ENCODE peak calls at places on chromosomes 2 and 18, in ten cellular contexts. One of them, this sample, is unnamed.

GRCh38 chr2:142989276-142990204 is 112.1 kb downstream of the KYNU start:
- DNase-seq in mesenchymal stem cell: peak; percentile 77
- DNase-seq in A673: peak; percentile 73
- DNase-seq in tibial artery: no peak
- DNase-seq in heart right ventricle: no peak
- DNase-seq in ascending aorta: no peak
- DNase-seq in CD4-positive, alpha-beta memory T cell: no peak
- DNase-seq in ovary: no peak
- DNase-seq in upper lobe of right lung: no peak
- DNase-seq in Peyer's patch: no peak
- DNase-seq in this sample: peak; percentile 45

GRCh38 chr2:21452678-21453077 is 328.9 kb downstream of the TDRD15 start:
- DNase-seq in mesenchymal stem cell: peak; percentile 37
- DNase-seq in A673: no peak
- DNase-seq in tibial artery: no peak
- DNase-seq in heart right ventricle: no peak
- DNase-seq in ascending aorta: no peak
- DNase-seq in CD4-positive, alpha-beta memory T cell: no peak
- DNase-seq in ovary: no peak
- DNase-seq in upper lobe of right lung: no peak
- DNase-seq in Peyer's patch: no peak
- DNase-seq in this sample: peak; percentile 94

GRCh38 chr2:220034356-220035121 is 407.1 kb downstream of the SLC4A3 start:
- DNase-seq in mesenchymal stem cell: peak; percentile 45
- DNase-seq in A673: no peak
- DNase-seq in tibial artery: no peak
- DNase-seq in heart right ventricle: no peak
- DNase-seq in ascending aorta: no peak
- DNase-seq in CD4-positive, alpha-beta memory T cell: no peak
- DNase-seq in ovary: no peak
- DNase-seq in upper lobe of right lung: no peak
- DNase-seq in Peyer's patch: no peak
- DNase-seq in this sample: no peak

GRCh38 chr18:10563886-10564285 is 38.1 kb downstream of the NAPG start:
- DNase-seq in mesenchymal stem cell: no peak
- DNase-seq in A673: no peak
- DNase-seq in tibial artery: no peak
- DNase-seq in heart right ventricle: no peak
- DNase-seq in ascending aorta: no peak
- DNase-seq in CD4-positive, alpha-beta memory T cell: no peak
- DNase-seq in ovary: no peak
- DNase-seq in upper lobe of right lung: no peak
- DNase-seq in Peyer's patch: no peak
- DNase-seq in this sample: no peak

GRCh38 chr2:33116799-33117198 is 170.0 kb downstream of the LTBP1 start:
- DNase-seq in mesenchymal stem cell: peak; percentile 28
- DNase-seq in A673: no peak
- DNase-seq in tibial artery: no peak
- DNase-seq in heart right ventricle: no peak
- DNase-seq in ascending aorta: no peak
- DNase-seq in CD4-positive, alpha-beta memory T cell: no peak
- DNase-seq in ovary: no peak
- DNase-seq in upper lobe of right lung: no peak
- DNase-seq in Peyer's patch: no peak
- DNase-seq in this sample: peak; percentile 36

GRCh38 chr2:121078869-121079268 is 206.1 kb downstream of the TFCP2L1 start:
- DNase-seq in mesenchymal stem cell: no peak
- DNase-seq in A673: peak; percentile 32
- DNase-seq in tibial artery: no peak
- DNase-seq in heart right ventricle: no peak
- DNase-seq in ascending aorta: no peak
- DNase-seq in CD4-positive, alpha-beta memory T cell: no peak
- DNase-seq in ovary: no peak
- DNase-seq in upper lobe of right lung: no peak
- DNase-seq in Peyer's patch: no peak
- DNase-seq in this sample: no peak

GRCh38 chr2:188076149-188077056 is 215.3 kb upstream of the GULP1 start:
- DNase-seq in mesenchymal stem cell: no peak
- DNase-seq in A673: no peak
- DNase-seq in tibial artery: no peak
- DNase-seq in heart right ventricle: no peak
- DNase-seq in ascending aorta: no peak
- DNase-seq in CD4-positive, alpha-beta memory T cell: no peak
- DNase-seq in ovary: no peak
- DNase-seq in upper lobe of right lung: no peak
- DNase-seq in Peyer's patch: no peak
- DNase-seq in this sample: no peak

GRCh38 chr2:172855588-172855987 is 119.9 kb downstream of the RAPGEF4 start:
- DNase-seq in mesenchymal stem cell: no peak
- DNase-seq in A673: no peak
- DNase-seq in tibial artery: no peak
- DNase-seq in heart right ventricle: no peak
- DNase-seq in ascending aorta: no peak
- DNase-seq in CD4-positive, alpha-beta memory T cell: no peak
- DNase-seq in ovary: no peak
- DNase-seq in upper lobe of right lung: no peak
- DNase-seq in Peyer's patch: no peak
- DNase-seq in this sample: no peak

GRCh38 chr18:76099931-76100457 is 395.0 kb downstream of the ZNF516 start:
- DNase-seq in mesenchymal stem cell: no peak
- DNase-seq in A673: no peak
- DNase-seq in tibial artery: no peak
- DNase-seq in heart right ventricle: no peak
- DNase-seq in ascending aorta: no peak
- DNase-seq in CD4-positive, alpha-beta memory T cell: no peak
- DNase-seq in ovary: no peak
- DNase-seq in upper lobe of right lung: no peak
- DNase-seq in Peyer's patch: no peak
- DNase-seq in this sample: peak; percentile 82

DNA sequence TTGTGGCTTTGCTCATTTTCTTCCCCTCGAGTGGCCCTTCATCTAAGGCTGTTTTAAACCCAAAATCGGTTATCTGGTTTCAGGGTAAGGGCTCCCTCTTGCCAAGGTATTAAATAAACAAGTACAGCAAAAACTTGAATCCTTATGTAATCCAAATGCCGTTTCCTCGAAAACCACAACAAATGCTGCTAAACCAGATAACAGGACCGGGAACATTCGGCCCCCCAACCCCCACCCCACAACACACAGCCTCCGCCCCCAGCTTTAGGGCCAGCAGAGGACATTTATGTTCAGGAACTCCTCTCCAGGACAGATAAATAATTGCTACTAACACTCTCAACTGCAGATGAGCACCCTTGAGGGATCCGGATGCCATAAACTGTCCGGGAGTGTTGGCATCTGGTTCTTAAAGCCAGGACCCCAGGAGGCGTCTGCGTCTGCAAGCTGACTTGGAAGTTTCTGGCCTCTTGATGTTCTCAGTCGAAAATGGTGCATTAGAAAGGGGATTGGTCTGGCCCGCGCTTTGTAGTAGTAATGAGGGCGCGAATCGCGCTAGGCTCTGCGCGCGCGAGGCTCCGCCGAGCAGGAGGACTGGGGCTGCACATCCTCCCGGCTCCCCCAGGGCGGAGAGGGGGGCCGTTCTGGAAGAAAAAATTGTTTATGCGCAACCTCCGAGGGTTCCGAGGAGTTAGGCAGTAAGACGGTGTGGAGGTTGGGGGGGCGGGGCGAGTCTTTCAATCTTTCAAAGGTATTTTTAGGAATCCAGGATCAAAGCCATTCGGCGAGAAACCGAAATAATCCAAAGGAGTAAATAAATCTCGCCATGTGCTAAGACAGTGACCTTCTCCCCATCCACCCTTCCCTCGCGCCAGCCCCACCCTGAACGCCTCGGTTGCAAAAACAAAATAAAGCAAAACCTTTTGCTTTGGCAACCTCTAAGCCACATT is 3.9 kb upstream of the ID2 start:
- DNase-seq in mesenchymal stem cell: peak; percentile 92
- DNase-seq in A673: peak; percentile 86
- DNase-seq in tibial artery: peak; percentile 84
- DNase-seq in heart right ventricle: peak; percentile 54
- DNase-seq in ascending aorta: no peak
- DNase-seq in CD4-positive, alpha-beta memory T cell: peak; percentile 65
- DNase-seq in ovary: peak; percentile 54
- DNase-seq in upper lobe of right lung: peak; percentile 75
- DNase-seq in Peyer's patch: peak; percentile 75
- DNase-seq in this sample: peak; percentile 95
- H3K4me1 ChIP-seq in mesenchymal stem cell: peaks cover 22% of the 10 kb centered on the region
- H3K4me1 ChIP-seq in A673: peaks cover 28% of the 10 kb centered on the region
- H3K4me1 ChIP-seq in tibial artery: no peaks in the 10 kb centered on the region
- H3K4me1 ChIP-seq in heart right ventricle: peaks cover 46% of the 10 kb centered on the region
- H3K4me1 ChIP-seq in ascending aorta: peaks cover 5% of the 10 kb centered on the region
- H3K4me1 ChIP-seq in CD4-positive, alpha-beta memory T cell: peaks cover 36% of the 10 kb centered on the region
- H3K4me1 ChIP-seq in ovary: peaks cover 2% of the 10 kb centered on the region
- H3K4me1 ChIP-seq in upper lobe of right lung: peaks cover 37% of the 10 kb centered on the region
- H3K4me1 ChIP-seq in Peyer's patch: no peaks in the 10 kb centered on the region
- H3K4me1 ChIP-seq in this sample: peaks cover 8% of the 10 kb centered on the region

DNA sequence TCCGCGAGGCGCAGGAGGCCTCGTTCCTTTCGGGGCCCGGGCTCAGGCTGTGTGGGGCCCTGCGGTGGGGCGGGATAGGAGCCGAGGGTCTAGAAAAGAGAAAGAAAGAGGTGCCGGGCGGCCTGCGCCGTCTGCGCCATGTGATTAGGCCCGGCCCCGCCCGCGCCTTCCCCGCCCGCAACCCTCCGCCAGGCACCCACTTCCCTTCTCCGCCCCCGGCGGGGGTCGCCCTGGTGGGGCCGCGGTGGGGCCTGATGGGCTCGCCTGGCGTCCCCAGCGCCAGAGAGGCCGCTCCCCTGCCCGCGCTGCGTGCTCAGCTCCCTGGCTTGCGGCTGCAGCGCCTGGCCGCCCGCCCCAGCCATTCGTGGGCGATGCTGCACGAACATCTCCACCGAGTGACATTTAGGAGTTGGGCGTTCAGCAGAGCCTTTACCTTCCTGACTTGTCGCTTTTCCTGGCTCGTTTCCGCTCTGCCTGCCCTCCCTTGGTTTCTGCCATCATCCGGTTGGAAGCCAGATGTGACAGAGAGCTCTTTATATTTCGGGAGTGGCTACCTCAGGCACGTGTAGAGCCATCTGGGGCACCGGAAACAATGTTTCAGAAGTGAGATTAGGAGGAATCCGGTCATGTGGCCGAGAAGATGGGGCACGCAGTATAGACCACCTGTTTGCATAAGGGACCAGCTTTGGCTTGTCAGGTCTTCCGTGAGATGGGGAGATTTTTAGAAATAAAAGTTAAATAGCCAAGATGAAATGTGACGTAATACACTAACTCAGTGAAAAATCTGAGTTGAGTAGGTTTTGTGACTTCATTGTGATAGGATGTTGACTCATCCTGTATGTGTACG is 1.1 kb downstream of the GLS start:
- DNase-seq in mesenchymal stem cell: peak; percentile 86
- DNase-seq in A673: peak; percentile 89
- DNase-seq in tibial artery: peak; percentile 81
- DNase-seq in heart right ventricle: peak; percentile 66
- DNase-seq in ascending aorta: no peak
- DNase-seq in CD4-positive, alpha-beta memory T cell: peak; percentile 96
- DNase-seq in ovary: peak; percentile 50
- DNase-seq in upper lobe of right lung: peak; percentile 84
- DNase-seq in Peyer's patch: peak; percentile 81
- DNase-seq in this sample: peak; percentile 94
- H3K4me1 ChIP-seq in mesenchymal stem cell: peaks cover 6% of the 10 kb centered on the region
- H3K4me1 ChIP-seq in A673: peaks cover 29% of the 10 kb centered on the region
- H3K4me1 ChIP-seq in tibial artery: no peaks in the 10 kb centered on the region
- H3K4me1 ChIP-seq in heart right ventricle: peaks cover 60% of the 10 kb centered on the region
- H3K4me1 ChIP-seq in ascending aorta: no peaks in the 10 kb centered on the region
- H3K4me1 ChIP-seq in CD4-positive, alpha-beta memory T cell: peaks cover 53% of the 10 kb centered on the region
- H3K4me1 ChIP-seq in ovary: peaks cover 6% of the 10 kb centered on the region
- H3K4me1 ChIP-seq in upper lobe of right lung: peaks cover 33% of the 10 kb centered on the region
- H3K4me1 ChIP-seq in Peyer's patch: peaks cover 3% of the 10 kb centered on the region
- H3K4me1 ChIP-seq in this sample: peaks cover 5% of the 10 kb centered on the region

DNA sequence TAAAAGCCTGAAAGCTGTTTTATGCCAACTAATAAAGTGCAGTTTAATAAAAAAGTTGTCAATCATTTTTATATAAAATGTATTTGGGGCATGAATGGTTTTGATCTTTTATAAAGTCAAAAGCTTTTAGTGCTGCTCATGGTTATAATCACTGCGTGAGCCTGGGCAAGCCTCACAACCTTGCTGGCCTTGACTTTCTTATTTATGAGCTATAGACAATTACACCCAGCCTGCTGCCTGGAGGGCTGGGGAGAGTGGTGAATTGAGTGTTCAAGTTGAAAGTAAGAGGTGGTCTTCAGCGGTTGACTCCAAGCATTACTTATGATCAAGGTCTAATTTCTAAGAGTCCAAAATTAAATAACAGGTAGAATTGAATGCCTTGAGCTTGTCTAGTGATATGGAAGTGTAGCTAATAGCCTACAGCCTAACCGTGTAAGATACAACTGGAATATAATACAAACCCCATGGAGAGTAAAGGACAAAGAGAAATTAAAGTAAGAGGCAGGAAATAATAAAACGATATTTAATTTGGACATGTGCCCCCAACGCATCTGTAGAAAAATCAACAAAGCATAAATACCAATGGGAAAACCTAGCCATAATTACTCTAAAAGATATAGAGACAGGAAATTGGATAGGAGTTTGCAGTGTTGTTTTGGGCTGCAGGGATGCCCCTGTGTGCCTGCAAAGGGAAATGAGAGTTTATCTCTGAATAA is 106.0 kb upstream of the CYP1B1 start:
- DNase-seq in mesenchymal stem cell: no peak
- DNase-seq in A673: peak; percentile 76
- DNase-seq in tibial artery: no peak
- DNase-seq in heart right ventricle: no peak
- DNase-seq in ascending aorta: no peak
- DNase-seq in CD4-positive, alpha-beta memory T cell: no peak
- DNase-seq in ovary: no peak
- DNase-seq in upper lobe of right lung: no peak
- DNase-seq in Peyer's patch: no peak
- DNase-seq in this sample: no peak
- H3K4me1 ChIP-seq in mesenchymal stem cell: peaks cover 2% of the 10 kb centered on the region
- H3K4me1 ChIP-seq in A673: peaks cover 15% of the 10 kb centered on the region
- H3K4me1 ChIP-seq in tibial artery: no peaks in the 10 kb centered on the region
- H3K4me1 ChIP-seq in heart right ventricle: peaks cover 15% of the 10 kb centered on the region
- H3K4me1 ChIP-seq in ascending aorta: no peaks in the 10 kb centered on the region
- H3K4me1 ChIP-seq in CD4-positive, alpha-beta memory T cell: no peaks in the 10 kb centered on the region
- H3K4me1 ChIP-seq in ovary: peaks cover 24% of the 10 kb centered on the region
- H3K4me1 ChIP-seq in upper lobe of right lung: peaks cover 24% of the 10 kb centered on the region
- H3K4me1 ChIP-seq in Peyer's patch: no peaks in the 10 kb centered on the region
- H3K4me1 ChIP-seq in this sample: no peaks in the 10 kb centered on the region

DNA sequence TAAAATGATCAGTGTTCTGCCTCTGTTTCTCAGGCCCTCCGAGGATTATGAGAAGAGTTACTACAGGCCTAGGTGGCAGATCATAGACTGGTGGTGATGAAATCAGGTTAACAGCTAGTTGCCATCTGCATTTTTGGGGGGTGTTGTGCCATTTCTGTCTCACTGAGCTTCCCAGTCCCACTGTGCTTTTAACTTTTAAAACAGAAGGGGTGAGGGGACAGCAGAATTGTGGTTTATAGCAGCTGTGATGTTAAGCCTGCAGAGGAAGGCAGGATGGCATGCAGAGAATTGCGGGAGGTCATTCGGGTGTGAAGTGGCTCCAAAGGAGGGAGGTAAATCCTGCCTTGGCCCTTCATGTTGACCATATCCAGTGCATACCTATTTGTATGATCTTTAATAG is 5.0 kb downstream of the CAB39 start:
- DNase-seq in mesenchymal stem cell: peak; percentile 34
- DNase-seq in A673: no peak
- DNase-seq in tibial artery: no peak
- DNase-seq in heart right ventricle: no peak
- DNase-seq in ascending aorta: no peak
- DNase-seq in CD4-positive, alpha-beta memory T cell: no peak
- DNase-seq in ovary: no peak
- DNase-seq in upper lobe of right lung: no peak
- DNase-seq in Peyer's patch: no peak
- DNase-seq in this sample: peak; percentile 85
- H3K4me1 ChIP-seq in mesenchymal stem cell: peaks cover 8% of the 10 kb centered on the region
- H3K4me1 ChIP-seq in A673: peaks cover 11% of the 10 kb centered on the region
- H3K4me1 ChIP-seq in tibial artery: no peaks in the 10 kb centered on the region
- H3K4me1 ChIP-seq in heart right ventricle: peaks cover 85% of the 10 kb centered on the region
- H3K4me1 ChIP-seq in ascending aorta: peaks cover 25% of the 10 kb centered on the region
- H3K4me1 ChIP-seq in CD4-positive, alpha-beta memory T cell: peaks cover 80% of the 10 kb centered on the region
- H3K4me1 ChIP-seq in ovary: peaks cover 8% of the 10 kb centered on the region
- H3K4me1 ChIP-seq in upper lobe of right lung: peaks cover 71% of the 10 kb centered on the region
- H3K4me1 ChIP-seq in Peyer's patch: no peaks in the 10 kb centered on the region
- H3K4me1 ChIP-seq in this sample: peaks cover 8% of the 10 kb centered on the region

This sample was measured in mesendoderm.